ENCODE peak calls at places on chromosomes 11 and 22, in ten cellular contexts. One of them, this sample, is unnamed.

GRCh38 chr11:91998466-91998865 is 226.2 kb upstream of the FAT3 start:
- DNase-seq in cardiac fibroblast: no peak
- DNase-seq in WTC11: no peak
- DNase-seq in neural crest cell: no peak
- DNase-seq in NCI-H1930: peak
- DNase-seq in mucosa of descending colon: no peak
- DNase-seq in GM12865: no peak
- DNase-seq in osteocyte: no peak
- DNase-seq in dorsolateral prefrontal cortex: no peak
- DNase-seq in ELR: no peak
- DNase-seq in this sample: no peak

GRCh38 chr11:117045196-117045595 is 53.0 kb downstream of the SIK3 start:
- DNase-seq in cardiac fibroblast: peak
- DNase-seq in WTC11: no peak
- DNase-seq in neural crest cell: no peak
- DNase-seq in NCI-H1930: no peak
- DNase-seq in mucosa of descending colon: peak
- DNase-seq in GM12865: no peak
- DNase-seq in osteocyte: no peak
- DNase-seq in dorsolateral prefrontal cortex: no peak
- DNase-seq in ELR: peak
- DNase-seq in this sample: no peak

GRCh38 chr11:61973603-61974162 is 6.2 kb upstream of the FTH1 start:
- DNase-seq in cardiac fibroblast: peak
- DNase-seq in WTC11: no peak
- DNase-seq in neural crest cell: no peak
- DNase-seq in NCI-H1930: no peak
- DNase-seq in mucosa of descending colon: no peak
- DNase-seq in GM12865: no peak
- DNase-seq in osteocyte: no peak
- DNase-seq in dorsolateral prefrontal cortex: peak
- DNase-seq in ELR: no peak
- DNase-seq in this sample: no peak

GRCh38 chr11:15180212-15180814 is 65.6 kb downstream of the INSC start:
- DNase-seq in cardiac fibroblast: peak
- DNase-seq in WTC11: no peak
- DNase-seq in neural crest cell: no peak
- DNase-seq in NCI-H1930: no peak
- DNase-seq in mucosa of descending colon: no peak
- DNase-seq in GM12865: peak
- DNase-seq in osteocyte: no peak
- DNase-seq in dorsolateral prefrontal cortex: no peak
- DNase-seq in ELR: peak
- DNase-seq in this sample: no peak

GRCh38 chr11:69423611-69424385 is 57.7 kb upstream of the LINC01488 start:
- DNase-seq in cardiac fibroblast: no peak
- DNase-seq in WTC11: no peak
- DNase-seq in neural crest cell: no peak
- DNase-seq in NCI-H1930: no peak
- DNase-seq in mucosa of descending colon: no peak
- DNase-seq in GM12865: no peak
- DNase-seq in osteocyte: no peak
- DNase-seq in dorsolateral prefrontal cortex: no peak
- DNase-seq in ELR: no peak
- DNase-seq in this sample: no peak

GRCh38 chr11:5452712-5453111 is 3.6 kb downstream of the OR51I2 start:
- DNase-seq in cardiac fibroblast: no peak
- DNase-seq in WTC11: no peak
- DNase-seq in neural crest cell: no peak
- DNase-seq in NCI-H1930: no peak
- DNase-seq in mucosa of descending colon: no peak
- DNase-seq in GM12865: no peak
- DNase-seq in osteocyte: no peak
- DNase-seq in dorsolateral prefrontal cortex: no peak
- DNase-seq in ELR: no peak
- DNase-seq in this sample: no peak

GRCh38 chr22:24805790-24806662 is at the start of gene SGSM1:
- DNase-seq in cardiac fibroblast: peak
- DNase-seq in WTC11: peak
- DNase-seq in neural crest cell: peak
- DNase-seq in NCI-H1930: peak
- DNase-seq in mucosa of descending colon: peak
- DNase-seq in GM12865: peak
- DNase-seq in osteocyte: no peak
- DNase-seq in dorsolateral prefrontal cortex: peak
- DNase-seq in ELR: peak
- DNase-seq in this sample: peak

GRCh38 chr22:50733521-50734342 is 4.3 kb upstream of the ACR start:
- DNase-seq in cardiac fibroblast: peak
- DNase-seq in WTC11: peak
- DNase-seq in neural crest cell: no peak
- DNase-seq in NCI-H1930: no peak
- DNase-seq in mucosa of descending colon: no peak
- DNase-seq in GM12865: no peak
- DNase-seq in osteocyte: peak
- DNase-seq in dorsolateral prefrontal cortex: peak
- DNase-seq in ELR: peak
- DNase-seq in this sample: no peak

GRCh38 chr11:73085189-73085875 is 56.8 kb downstream of the FCHSD2 start:
- DNase-seq in cardiac fibroblast: peak
- DNase-seq in WTC11: no peak
- DNase-seq in neural crest cell: no peak
- DNase-seq in NCI-H1930: no peak
- DNase-seq in mucosa of descending colon: no peak
- DNase-seq in GM12865: peak
- DNase-seq in osteocyte: no peak
- DNase-seq in dorsolateral prefrontal cortex: no peak
- DNase-seq in ELR: peak
- DNase-seq in this sample: no peak

GRCh38 chr11:24249921-24250320 is 246.9 kb upstream of the LUZP2 start:
- DNase-seq in cardiac fibroblast: no peak
- DNase-seq in WTC11: no peak
- DNase-seq in neural crest cell: no peak
- DNase-seq in NCI-H1930: no peak
- DNase-seq in mucosa of descending colon: no peak
- DNase-seq in GM12865: no peak
- DNase-seq in osteocyte: no peak
- DNase-seq in dorsolateral prefrontal cortex: no peak
- DNase-seq in ELR: no peak
- DNase-seq in this sample: no peak

GRCh38 chr22:17941501-17942406 is 82.6 kb downstream of the MICAL3 start:
- DNase-seq in cardiac fibroblast: no peak
- DNase-seq in WTC11: no peak
- DNase-seq in neural crest cell: no peak
- DNase-seq in NCI-H1930: no peak
- DNase-seq in mucosa of descending colon: no peak
- DNase-seq in GM12865: no peak
- DNase-seq in osteocyte: no peak
- DNase-seq in dorsolateral prefrontal cortex: peak
- DNase-seq in ELR: no peak
- DNase-seq in this sample: no peak

GRCh38 chr11:86149813-86150212 is 80.9 kb upstream of the PICALM start:
- DNase-seq in cardiac fibroblast: no peak
- DNase-seq in WTC11: no peak
- DNase-seq in neural crest cell: no peak
- DNase-seq in NCI-H1930: no peak
- DNase-seq in mucosa of descending colon: no peak
- DNase-seq in GM12865: no peak
- DNase-seq in osteocyte: no peak
- DNase-seq in dorsolateral prefrontal cortex: no peak
- DNase-seq in ELR: no peak
- DNase-seq in this sample: no peak

GRCh38 chr22:35467788-35468187 is 67.8 kb downstream of the MCM5 start:
- DNase-seq in cardiac fibroblast: peak
- DNase-seq in WTC11: no peak
- DNase-seq in neural crest cell: peak
- DNase-seq in NCI-H1930: no peak
- DNase-seq in mucosa of descending colon: peak
- DNase-seq in GM12865: no peak
- DNase-seq in osteocyte: no peak
- DNase-seq in dorsolateral prefrontal cortex: peak
- DNase-seq in ELR: peak
- DNase-seq in this sample: peak

GRCh38 chr11:68037481-68038225 is 1.2 kb upstream of the TCIRG1 start:
- DNase-seq in cardiac fibroblast: no peak
- DNase-seq in WTC11: no peak
- DNase-seq in neural crest cell: no peak
- DNase-seq in NCI-H1930: no peak
- DNase-seq in mucosa of descending colon: no peak
- DNase-seq in GM12865: no peak
- DNase-seq in osteocyte: no peak
- DNase-seq in dorsolateral prefrontal cortex: no peak
- DNase-seq in ELR: no peak
- DNase-seq in this sample: no peak

GRCh38 chr11:77035580-77035979 is 1.4 kb downstream of the B3GNT6 start:
- DNase-seq in cardiac fibroblast: no peak
- DNase-seq in WTC11: no peak
- DNase-seq in neural crest cell: no peak
- DNase-seq in NCI-H1930: no peak
- DNase-seq in mucosa of descending colon: peak
- DNase-seq in GM12865: no peak
- DNase-seq in osteocyte: no peak
- DNase-seq in dorsolateral prefrontal cortex: no peak
- DNase-seq in ELR: no peak
- DNase-seq in this sample: no peak

GRCh38 chr11:117877120-117877784 is 794 bp upstream of the FXYD6 start:
- DNase-seq in cardiac fibroblast: peak
- DNase-seq in WTC11: no peak
- DNase-seq in neural crest cell: no peak
- DNase-seq in NCI-H1930: no peak
- DNase-seq in mucosa of descending colon: no peak
- DNase-seq in GM12865: no peak
- DNase-seq in osteocyte: peak
- DNase-seq in dorsolateral prefrontal cortex: no peak
- DNase-seq in ELR: no peak
- DNase-seq in this sample: no peak

GRCh38 chr11:73399159-73400090 is 23.2 kb downstream of the RELT start:
- DNase-seq in cardiac fibroblast: peak
- DNase-seq in WTC11: no peak
- DNase-seq in neural crest cell: no peak
- DNase-seq in NCI-H1930: no peak
- DNase-seq in mucosa of descending colon: no peak
- DNase-seq in GM12865: no peak
- DNase-seq in osteocyte: no peak
- DNase-seq in dorsolateral prefrontal cortex: no peak
- DNase-seq in ELR: peak
- DNase-seq in this sample: no peak

GRCh38 chr11:2462986-2463765 is 18.4 kb downstream of the KCNQ1 start:
- DNase-seq in cardiac fibroblast: no peak
- DNase-seq in WTC11: no peak
- DNase-seq in neural crest cell: no peak
- DNase-seq in NCI-H1930: no peak
- DNase-seq in mucosa of descending colon: peak
- DNase-seq in GM12865: no peak
- DNase-seq in osteocyte: peak
- DNase-seq in dorsolateral prefrontal cortex: peak
- DNase-seq in ELR: no peak
- DNase-seq in this sample: no peak

GRCh38 chr11:8809605-8810272 is 101.2 kb upstream of the AKIP1 start:
- DNase-seq in cardiac fibroblast: no peak
- DNase-seq in WTC11: no peak
- DNase-seq in neural crest cell: no peak
- DNase-seq in NCI-H1930: no peak
- DNase-seq in mucosa of descending colon: no peak
- DNase-seq in GM12865: no peak
- DNase-seq in osteocyte: no peak
- DNase-seq in dorsolateral prefrontal cortex: no peak
- DNase-seq in ELR: no peak
- DNase-seq in this sample: no peak

This sample was measured in neuronal stem cell.